ENCODE peak calls at places on chromosomes 4 and X, in six cellular contexts. One of them, this sample, is unnamed. For H3K27me3, the result is how much of the 10 kb centered on the place peaks cover.

GRCh38 chrX:9746148-9746880 is 19.3 kb downstream of the GPR143 start:
- DNase-seq in dorsolateral prefrontal cortex: no peak
- DNase-seq in naive thymus-derived CD4-positive, alpha-beta T cell: no peak
- DNase-seq in CD8-positive, alpha-beta memory T cell: no peak
- DNase-seq in vagina: no peak
- DNase-seq in fibroblast of lung: peak
- DNase-seq in this sample: peak

GRCh38 chr4:121070696-121071639 is 1.4 kb downstream of the NDNF start:
- DNase-seq in dorsolateral prefrontal cortex: no peak
- DNase-seq in naive thymus-derived CD4-positive, alpha-beta T cell: peak
- DNase-seq in CD8-positive, alpha-beta memory T cell: peak
- DNase-seq in vagina: no peak
- DNase-seq in fibroblast of lung: peak
- DNase-seq in this sample: peak

GRCh38 chr4:102734591-102735385 is 26.0 kb downstream of the MANBA start:
- DNase-seq in dorsolateral prefrontal cortex: no peak
- DNase-seq in naive thymus-derived CD4-positive, alpha-beta T cell: no peak
- DNase-seq in CD8-positive, alpha-beta memory T cell: no peak
- DNase-seq in vagina: no peak
- DNase-seq in fibroblast of lung: peak
- DNase-seq in this sample: no peak

GRCh38 chr4:23614284-23614892 is 275.5 kb downstream of the PPARGC1A start:
- DNase-seq in dorsolateral prefrontal cortex: no peak
- DNase-seq in naive thymus-derived CD4-positive, alpha-beta T cell: no peak
- DNase-seq in CD8-positive, alpha-beta memory T cell: no peak
- DNase-seq in vagina: no peak
- DNase-seq in fibroblast of lung: peak
- DNase-seq in this sample: peak

GRCh38 chr4:26220704-26221103 is 100.1 kb upstream of the RBPJ start:
- DNase-seq in dorsolateral prefrontal cortex: no peak
- DNase-seq in naive thymus-derived CD4-positive, alpha-beta T cell: no peak
- DNase-seq in CD8-positive, alpha-beta memory T cell: no peak
- DNase-seq in vagina: no peak
- DNase-seq in fibroblast of lung: peak
- DNase-seq in this sample: no peak

GRCh38 chrX:1336331-1337143 is at the start of gene IL3RA:
- DNase-seq in dorsolateral prefrontal cortex: no peak
- DNase-seq in naive thymus-derived CD4-positive, alpha-beta T cell: peak
- DNase-seq in CD8-positive, alpha-beta memory T cell: no peak
- DNase-seq in vagina: no peak
- DNase-seq in fibroblast of lung: no peak
- DNase-seq in this sample: no peak

GRCh38 chr4:18536420-18536819 is 514.9 kb upstream of the LCORL start:
- DNase-seq in dorsolateral prefrontal cortex: no peak
- DNase-seq in naive thymus-derived CD4-positive, alpha-beta T cell: no peak
- DNase-seq in CD8-positive, alpha-beta memory T cell: no peak
- DNase-seq in vagina: no peak
- DNase-seq in fibroblast of lung: no peak
- DNase-seq in this sample: peak

GRCh38 chr4:10345381-10345784 is 111.8 kb downstream of the ZNF518B start:
- DNase-seq in dorsolateral prefrontal cortex: no peak
- DNase-seq in naive thymus-derived CD4-positive, alpha-beta T cell: no peak
- DNase-seq in CD8-positive, alpha-beta memory T cell: no peak
- DNase-seq in vagina: no peak
- DNase-seq in fibroblast of lung: no peak
- DNase-seq in this sample: no peak

GRCh38 chr4:2882341-2882740 is 38.7 kb downstream of the ADD1 start:
- DNase-seq in dorsolateral prefrontal cortex: no peak
- DNase-seq in naive thymus-derived CD4-positive, alpha-beta T cell: no peak
- DNase-seq in CD8-positive, alpha-beta memory T cell: no peak
- DNase-seq in vagina: no peak
- DNase-seq in fibroblast of lung: no peak
- DNase-seq in this sample: no peak

GRCh38 chrX:107935200-107935599 is 47.0 kb downstream of the TEX13B start:
- DNase-seq in dorsolateral prefrontal cortex: no peak
- DNase-seq in naive thymus-derived CD4-positive, alpha-beta T cell: no peak
- DNase-seq in CD8-positive, alpha-beta memory T cell: no peak
- DNase-seq in vagina: no peak
- DNase-seq in fibroblast of lung: peak
- DNase-seq in this sample: no peak

GRCh38 chr4:125838239-125838601 is 523.5 kb downstream of the FAT4 start:
- DNase-seq in dorsolateral prefrontal cortex: no peak
- DNase-seq in naive thymus-derived CD4-positive, alpha-beta T cell: no peak
- DNase-seq in CD8-positive, alpha-beta memory T cell: no peak
- DNase-seq in vagina: no peak
- DNase-seq in fibroblast of lung: no peak
- DNase-seq in this sample: no peak

GRCh38 chrX:119145241-119145653 is 17.6 kb upstream of the KIAA1210 start:
- DNase-seq in dorsolateral prefrontal cortex: no peak
- DNase-seq in naive thymus-derived CD4-positive, alpha-beta T cell: no peak
- DNase-seq in CD8-positive, alpha-beta memory T cell: no peak
- DNase-seq in vagina: no peak
- DNase-seq in fibroblast of lung: no peak
- DNase-seq in this sample: peak

GRCh38 chr4:119615068-119615744 is 13.4 kb downstream of the PDE5A start:
- DNase-seq in dorsolateral prefrontal cortex: no peak
- DNase-seq in naive thymus-derived CD4-positive, alpha-beta T cell: no peak
- DNase-seq in CD8-positive, alpha-beta memory T cell: no peak
- DNase-seq in vagina: no peak
- DNase-seq in fibroblast of lung: peak
- DNase-seq in this sample: no peak

GRCh38 chrX:6159468-6159867 is 69.2 kb downstream of the NLGN4X start:
- DNase-seq in dorsolateral prefrontal cortex: no peak
- DNase-seq in naive thymus-derived CD4-positive, alpha-beta T cell: no peak
- DNase-seq in CD8-positive, alpha-beta memory T cell: no peak
- DNase-seq in vagina: no peak
- DNase-seq in fibroblast of lung: peak
- DNase-seq in this sample: no peak

GRCh38 chr4:85499573-85499972 is 24.6 kb downstream of the ARHGAP24 start:
- DNase-seq in dorsolateral prefrontal cortex: no peak
- DNase-seq in naive thymus-derived CD4-positive, alpha-beta T cell: no peak
- DNase-seq in CD8-positive, alpha-beta memory T cell: no peak
- DNase-seq in vagina: no peak
- DNase-seq in fibroblast of lung: no peak
- DNase-seq in this sample: no peak

GRCh38 chrX:118675336-118675965 is 52.0 kb upstream of the IL13RA1 start:
- DNase-seq in dorsolateral prefrontal cortex: no peak
- DNase-seq in naive thymus-derived CD4-positive, alpha-beta T cell: no peak
- DNase-seq in CD8-positive, alpha-beta memory T cell: no peak
- DNase-seq in vagina: no peak
- DNase-seq in fibroblast of lung: no peak
- DNase-seq in this sample: no peak

GRCh38 chrX:80578518-80579105 is 158.4 kb downstream of the TENT5D start:
- DNase-seq in dorsolateral prefrontal cortex: no peak
- DNase-seq in naive thymus-derived CD4-positive, alpha-beta T cell: peak
- DNase-seq in CD8-positive, alpha-beta memory T cell: no peak
- DNase-seq in vagina: no peak
- DNase-seq in fibroblast of lung: peak
- DNase-seq in this sample: peak

GRCh38 chrX:129636175-129636681 is 18.5 kb downstream of the APLN start:
- DNase-seq in dorsolateral prefrontal cortex: no peak
- DNase-seq in naive thymus-derived CD4-positive, alpha-beta T cell: no peak
- DNase-seq in CD8-positive, alpha-beta memory T cell: no peak
- DNase-seq in vagina: no peak
- DNase-seq in fibroblast of lung: no peak
- DNase-seq in this sample: no peak

DNA sequence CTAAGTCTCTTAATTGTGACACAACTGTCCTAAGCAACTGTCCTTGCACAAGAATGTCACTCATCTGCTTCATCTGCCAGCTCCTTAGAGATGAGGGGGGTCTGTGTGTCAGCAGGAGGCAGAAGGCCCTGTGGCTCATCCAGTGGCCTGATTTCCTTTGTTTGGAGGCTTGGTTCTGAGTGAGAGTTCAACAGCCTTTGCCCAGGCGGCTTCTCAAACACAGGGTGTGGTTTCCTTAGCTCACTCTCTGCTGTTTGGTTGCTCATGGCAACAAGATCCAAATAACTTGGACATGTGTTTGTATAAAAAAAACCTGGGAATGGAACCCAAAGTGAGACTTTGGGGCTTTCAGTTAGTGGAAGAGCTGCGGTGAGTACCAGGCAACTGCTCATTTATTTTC is 46.6 kb downstream of the MAP7D3 start:
- DNase-seq in dorsolateral prefrontal cortex: no peak
- DNase-seq in naive thymus-derived CD4-positive, alpha-beta T cell: peak
- DNase-seq in CD8-positive, alpha-beta memory T cell: no peak
- DNase-seq in vagina: no peak
- DNase-seq in fibroblast of lung: peak
- DNase-seq in this sample: no peak
- H3K4me3 ChIP-seq in dorsolateral prefrontal cortex: no peak
- H3K4me3 ChIP-seq in naive thymus-derived CD4-positive, alpha-beta T cell: no peak
- H3K4me3 ChIP-seq in CD8-positive, alpha-beta memory T cell: no peak
- H3K4me3 ChIP-seq in vagina: no peak
- H3K4me3 ChIP-seq in fibroblast of lung: peak
- H3K4me3 ChIP-seq in this sample: no peak

GRCh38 chr4:93829531-93830089 is 1.1 kb downstream of the ATOH1 start:
- DNase-seq in dorsolateral prefrontal cortex: no peak
- DNase-seq in naive thymus-derived CD4-positive, alpha-beta T cell: no peak
- DNase-seq in CD8-positive, alpha-beta memory T cell: no peak
- DNase-seq in vagina: no peak
- DNase-seq in fibroblast of lung: no peak
- DNase-seq in this sample: peak

GRCh38 chr4:93828830-93829530 is 427 bp downstream of the ATOH1 start:
- DNase-seq in dorsolateral prefrontal cortex: no peak
- DNase-seq in naive thymus-derived CD4-positive, alpha-beta T cell: no peak
- DNase-seq in CD8-positive, alpha-beta memory T cell: no peak
- DNase-seq in vagina: no peak
- DNase-seq in fibroblast of lung: peak
- DNase-seq in this sample: peak

GRCh38 chr4:93825551-93826216 is 2.9 kb upstream of the ATOH1 start:
- DNase-seq in dorsolateral prefrontal cortex: no peak
- DNase-seq in naive thymus-derived CD4-positive, alpha-beta T cell: no peak
- DNase-seq in CD8-positive, alpha-beta memory T cell: no peak
- DNase-seq in vagina: no peak
- DNase-seq in fibroblast of lung: no peak
- DNase-seq in this sample: no peak

GRCh38 chr4:93828332-93828829 is at the start of gene ATOH1:
- DNase-seq in dorsolateral prefrontal cortex: no peak
- DNase-seq in naive thymus-derived CD4-positive, alpha-beta T cell: no peak
- DNase-seq in CD8-positive, alpha-beta memory T cell: no peak
- DNase-seq in vagina: no peak
- DNase-seq in fibroblast of lung: peak
- DNase-seq in this sample: peak

GRCh38 chr4:93827272-93827947 is 1.1 kb upstream of the ATOH1 start:
- DNase-seq in dorsolateral prefrontal cortex: no peak
- DNase-seq in naive thymus-derived CD4-positive, alpha-beta T cell: no peak
- DNase-seq in CD8-positive, alpha-beta memory T cell: no peak
- DNase-seq in vagina: no peak
- DNase-seq in fibroblast of lung: no peak
- DNase-seq in this sample: peak
- H3K27me3 ChIP-seq in dorsolateral prefrontal cortex: half or more
- H3K27me3 ChIP-seq in naive thymus-derived CD4-positive, alpha-beta T cell: under half
- H3K27me3 ChIP-seq in CD8-positive, alpha-beta memory T cell: under half
- H3K27me3 ChIP-seq in vagina: under half
- H3K27me3 ChIP-seq in fibroblast of lung: under half
- H3K27me3 ChIP-seq in this sample: half or more

GRCh38 chr4:174214102-174214878 is 69.2 kb downstream of the FBXO8 start:
- DNase-seq in dorsolateral prefrontal cortex: no peak
- DNase-seq in naive thymus-derived CD4-positive, alpha-beta T cell: peak
- DNase-seq in CD8-positive, alpha-beta memory T cell: peak
- DNase-seq in vagina: no peak
- DNase-seq in fibroblast of lung: no peak
- DNase-seq in this sample: peak
- H3K4me3 ChIP-seq in dorsolateral prefrontal cortex: no peak
- H3K4me3 ChIP-seq in naive thymus-derived CD4-positive, alpha-beta T cell: peak
- H3K4me3 ChIP-seq in CD8-positive, alpha-beta memory T cell: peak
- H3K4me3 ChIP-seq in vagina: peak
- H3K4me3 ChIP-seq in fibroblast of lung: peak
- H3K4me3 ChIP-seq in this sample: peak

GRCh38 chr4:110196206-110196870 is 2.1 kb downstream of the ELOVL6 start:
- DNase-seq in dorsolateral prefrontal cortex: peak
- DNase-seq in naive thymus-derived CD4-positive, alpha-beta T cell: peak
- DNase-seq in CD8-positive, alpha-beta memory T cell: peak
- DNase-seq in vagina: no peak
- DNase-seq in fibroblast of lung: peak
- DNase-seq in this sample: peak
- H3K27me3 ChIP-seq in dorsolateral prefrontal cortex: under half
- H3K27me3 ChIP-seq in naive thymus-derived CD4-positive, alpha-beta T cell: under half
- H3K27me3 ChIP-seq in CD8-positive, alpha-beta memory T cell: under half
- H3K27me3 ChIP-seq in vagina: under half
- H3K27me3 ChIP-seq in fibroblast of lung: under half
- H3K27me3 ChIP-seq in this sample: under half